ENCODE peak calls at places on chromosome 11, in nine cellular contexts. S, U, G, P, J, C, W, Z and F are unnamed samples.

GRCh38 chr11:36361901-36362391 is 65.9 kb downstream of the PRR5L start:
- DNase-seq in C (peak; percentile 43), W (peak; percentile 46), U (no peak), Z (no peak), P (peak; percentile 88), S (peak; percentile 78), J (peak; percentile 71), G (no peak), F (peak; percentile 72)

GRCh38 chr11:23751280-23751679 is 745.6 kb upstream of the LUZP2 start:
- DNase-seq in Z (no peak), S (no peak), U (no peak), C (no peak), G (no peak), P (no peak), W (no peak), J (no peak), F (no peak)

GRCh38 chr11:14626650-14627049 is 17.0 kb upstream of the PDE3B start:
- DNase-seq in S (no peak), P (no peak), W (no peak), U (no peak), J (no peak), Z (no peak), G (no peak), C (no peak), F (no peak)

GRCh38 chr11:30328676-30329075 is 5.8 kb downstream of the ARL14EP start:
- DNase-seq in Z (no peak), G (no peak), P (no peak), W (no peak), C (no peak), S (peak; percentile 20), U (no peak), J (no peak), F (no peak)

GRCh38 chr11:92955900-92956299 is 13.6 kb upstream of the MTNR1B start:
- DNase-seq in U (no peak), C (no peak), G (no peak), J (no peak), S (no peak), Z (no peak), W (no peak), P (no peak), F (no peak)

GRCh38 chr11:127862406-127862805 is 725.0 kb downstream of the ETS1 start:
- DNase-seq in Z (no peak), C (peak; percentile 23), W (no peak), U (no peak), P (no peak), S (no peak), J (no peak), G (no peak), F (no peak)

GRCh38 chr11:63802637-63803414 is 10.4 kb upstream of the SPINDOC start:
- DNase-seq in P (peak; percentile 84), U (no peak), S (peak; percentile 62), C (no peak), J (peak; percentile 24), W (no peak), Z (no peak), G (no peak), F (no peak)

GRCh38 chr11:9861860-9862725 is 198.2 kb downstream of the SWAP70 start:
- DNase-seq in J (no peak), G (no peak), C (peak; percentile 85), W (peak; percentile 58), P (peak; percentile 74), Z (no peak), U (peak; percentile 74), S (peak; percentile 83), F (peak; percentile 68)

GRCh38 chr11:119341222-119342022 is 739 bp upstream of the C1QTNF5 start:
- DNase-seq in U (no peak), P (no peak), S (no peak), Z (no peak), C (peak; percentile 43), G (no peak), J (peak; percentile 74), W (no peak), F (no peak)

GRCh38 chr11:119342023-119342300 is 1.3 kb upstream of the C1QTNF5 start:
- DNase-seq in S (no peak), W (no peak), U (no peak), J (peak; percentile 67), C (no peak), G (no peak), P (no peak), Z (no peak), F (no peak)

GRCh38 chr11:119344291-119345010 is 2.1 kb downstream of the MFRP start:
- DNase-seq in Z (no peak), P (no peak), G (no peak), J (peak; percentile 66), C (no peak), U (no peak), W (no peak), S (no peak), F (no peak)

GRCh38 chr11:119343726-119344125 is 2.8 kb downstream of the MFRP start:
- DNase-seq in Z (no peak), C (no peak), S (no peak), U (no peak), J (peak; percentile 46), G (no peak), P (no peak), W (no peak), F (no peak)

GRCh38 chr11:119342362-119343130 is 1.9 kb upstream of the C1QTNF5 start:
- DNase-seq in U (no peak), S (no peak), C (no peak), J (peak; percentile 61), Z (no peak), G (no peak), P (no peak), W (no peak), F (no peak)
- TF ChIP-seq CTCF in U (no peak), S (no peak), C (no peak), J (no peak), Z (no peak), G (no peak), P (no peak), W (no peak), F (no peak)

GRCh38 chr11:44243633-44244343 is 66.2 kb downstream of the ALX4 start:
- DNase-seq in G (no peak), C (peak; percentile 94), S (peak; percentile 86), P (peak; percentile 36), W (no peak), J (no peak), U (peak; percentile 7), Z (no peak), F (peak; percentile 63)

GRCh38 chr11:44246726-44247125 is 63.2 kb downstream of the ALX4 start:
- DNase-seq in P (peak; percentile 57), C (no peak), S (peak; percentile 81), Z (no peak), G (no peak), U (no peak), W (no peak), J (no peak), F (no peak)

GRCh38 chr11:44244649-44245308 is 65.2 kb downstream of the ALX4 start:
- DNase-seq in P (no peak), C (no peak), Z (no peak), G (no peak), J (no peak), W (no peak), U (peak; percentile 28), S (peak; percentile 38), F (no peak)

GRCh38 chr11:44241851-44242250 is 68.1 kb downstream of the ALX4 start:
- DNase-seq in Z (no peak), S (peak; percentile 42), G (no peak), P (no peak), C (no peak), J (no peak), U (no peak), W (peak; percentile 28), F (no peak)

GRCh38 chr11:44243086-44243485 is 66.9 kb downstream of the ALX4 start:
- DNase-seq in S (no peak), Z (no peak), J (no peak), P (no peak), C (no peak), U (no peak), G (no peak), W (no peak), F (no peak)
- H3K4me3 ChIP-seq in S (no peak overlapping the region), Z (no peak overlapping the region), J (no peak overlapping the region), P (no peak overlapping the region), C (no peak overlapping the region), U (no peak overlapping the region), G (no peak overlapping the region), W (no peak overlapping the region), F (no peak overlapping the region)

DNA sequence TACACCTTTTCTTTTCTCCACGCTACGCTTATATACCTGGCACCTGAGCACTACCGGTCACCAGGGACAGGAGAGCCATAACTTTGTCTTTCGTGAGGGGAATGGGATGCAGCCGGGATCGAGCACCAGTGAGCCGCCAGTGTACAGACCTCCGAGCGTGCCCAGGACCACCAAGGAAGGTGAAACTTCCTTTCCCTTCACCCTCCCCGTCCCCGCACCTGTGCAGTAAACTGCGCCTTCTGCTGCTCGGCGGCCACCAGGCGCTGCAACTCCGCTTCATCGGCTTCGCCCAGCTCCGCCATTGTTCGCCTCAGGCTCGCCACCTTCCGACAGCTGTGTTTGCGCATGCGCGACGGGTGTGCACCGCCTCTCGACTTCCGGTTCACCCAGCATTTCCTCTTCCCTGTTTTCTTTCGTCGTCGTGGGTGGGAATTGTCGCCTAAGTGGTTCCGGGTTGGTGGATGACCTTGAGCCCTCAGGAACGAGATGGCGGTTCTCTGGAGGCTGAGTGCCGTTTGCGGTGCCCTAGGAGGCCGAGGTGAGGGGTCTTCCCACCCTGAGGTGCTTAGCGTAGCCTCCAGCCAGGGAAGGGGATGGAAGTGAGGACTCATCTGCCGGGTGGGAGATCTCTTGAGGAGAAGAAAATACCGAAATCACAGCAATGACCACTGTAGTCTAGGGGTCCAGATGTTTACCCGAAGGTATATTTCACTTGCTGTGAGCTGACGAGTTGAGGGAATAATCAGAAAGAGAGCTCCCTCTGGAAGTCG is at the start of the genes SDHD and TIMM8B:
- DNase-seq in J (peak; percentile 98), W (peak; percentile 94), U (peak; percentile 98), S (peak; percentile 98), P (peak; percentile 98), Z (peak; percentile 92), C (peak; percentile 98), G (peak; percentile 96), F (peak; percentile 99)
- TF ChIP-seq CTCF in J (peak; percentile 26), W (peak; percentile 56), U (peak; percentile 17), S (peak; percentile 48), P (peak; percentile 31), Z (peak; percentile 25), C (peak; percentile 20), G (peak; percentile 27), F (peak; percentile 28)

GRCh38 chr11:94128746-94129504 is at the start of gene PANX1:
- DNase-seq in U (peak; percentile 81), J (peak; percentile 95), C (peak; percentile 93), G (peak; percentile 93), P (peak; percentile 86), S (peak; percentile 89), W (peak; percentile 60), Z (no peak), F (peak; percentile 94)

GRCh38 chr11:94130589-94131362 is 2.1 kb downstream of the PANX1 start:
- DNase-seq in C (no peak), S (peak; percentile 96), Z (no peak), W (peak; percentile 54), G (no peak), J (no peak), U (peak; percentile 36), P (peak; percentile 97), F (peak; percentile 49)

GRCh38 chr11:94129505-94130335 is 1.1 kb downstream of the PANX1 start:
- DNase-seq in C (no peak), S (no peak), J (no peak), U (peak; percentile 28), Z (no peak), G (no peak), P (peak; percentile 51), W (peak; percentile 48), F (peak; percentile 30)

GRCh38 chr11:94127632-94128031 is 1.0 kb upstream of the PANX1 start:
- DNase-seq in S (no peak), W (no peak), J (no peak), U (no peak), C (no peak), Z (no peak), G (no peak), P (no peak), F (no peak)

GRCh38 chr11:94128171-94128745 is 383 bp upstream of the PANX1 start:
- DNase-seq in P (no peak), Z (no peak), S (no peak), W (peak; percentile 42), U (no peak), G (no peak), J (peak; percentile 68), C (peak; percentile 63), F (no peak)
- H3K4me3 ChIP-seq in P (peak overlapping the region; percentile 74), Z (peak overlapping the region; percentile 85), S (peak overlapping the region; percentile 82), W (peak overlapping the region; percentile 67), U (peak overlapping the region; percentile 87), G (peak overlapping the region; percentile 96), J (peak overlapping the region; percentile 91), C (peak overlapping the region; percentile 91), F (peak overlapping the region; percentile 71)